ENCODE peak calls at places on chromosomes 16 and 17, in nine cellular contexts. One of them, this sample, is unnamed.

GRCh38 chr17:80941743-80942211 is 49.9 kb upstream of the CHMP6 start:
- DNase-seq in lung: no peak
- DNase-seq in GM20000: no peak
- DNase-seq in WTC11: peak
- DNase-seq in RWPE1: no peak
- DNase-seq in nephron progenitor cell: no peak
- DNase-seq in mammary epithelial cell: no peak
- DNase-seq in mesothelial cell of epicardium: no peak
- DNase-seq in D721Med: no peak
- DNase-seq in this sample: peak

GRCh38 chr17:75876190-75876937 is 2.0 kb downstream of the TRIM47 start:
- DNase-seq in lung: peak
- DNase-seq in GM20000: peak
- DNase-seq in WTC11: peak
- DNase-seq in RWPE1: peak
- DNase-seq in nephron progenitor cell: peak
- DNase-seq in mammary epithelial cell: peak
- DNase-seq in mesothelial cell of epicardium: no peak
- DNase-seq in D721Med: no peak
- DNase-seq in this sample: no peak

GRCh38 chr17:7839199-7839889 is 5.3 kb downstream of the KDM6B start:
- DNase-seq in lung: peak
- DNase-seq in GM20000: no peak
- DNase-seq in WTC11: no peak
- DNase-seq in RWPE1: no peak
- DNase-seq in nephron progenitor cell: no peak
- DNase-seq in mammary epithelial cell: no peak
- DNase-seq in mesothelial cell of epicardium: no peak
- DNase-seq in D721Med: no peak
- DNase-seq in this sample: no peak

GRCh38 chr17:45740553-45741330 is 43.4 kb upstream of the CRHR1 start:
- DNase-seq in lung: peak
- DNase-seq in GM20000: peak
- DNase-seq in WTC11: peak
- DNase-seq in RWPE1: peak
- DNase-seq in nephron progenitor cell: peak
- DNase-seq in mammary epithelial cell: peak
- DNase-seq in mesothelial cell of epicardium: no peak
- DNase-seq in D721Med: no peak
- DNase-seq in this sample: no peak

GRCh38 chr17:56824503-56824902 is 9.2 kb downstream of the C17orf67 start:
- DNase-seq in lung: no peak
- DNase-seq in GM20000: no peak
- DNase-seq in WTC11: no peak
- DNase-seq in RWPE1: no peak
- DNase-seq in nephron progenitor cell: no peak
- DNase-seq in mammary epithelial cell: no peak
- DNase-seq in mesothelial cell of epicardium: no peak
- DNase-seq in D721Med: no peak
- DNase-seq in this sample: no peak

GRCh38 chr17:82859431-82860403 is 19.9 kb upstream of the ZNF750 start:
- DNase-seq in lung: no peak
- DNase-seq in GM20000: peak
- DNase-seq in WTC11: no peak
- DNase-seq in RWPE1: no peak
- DNase-seq in nephron progenitor cell: peak
- DNase-seq in mammary epithelial cell: no peak
- DNase-seq in mesothelial cell of epicardium: no peak
- DNase-seq in D721Med: no peak
- DNase-seq in this sample: peak

GRCh38 chr17:81947189-81947588 is at the start of gene MYADML2:
- DNase-seq in lung: no peak
- DNase-seq in GM20000: no peak
- DNase-seq in WTC11: no peak
- DNase-seq in RWPE1: no peak
- DNase-seq in nephron progenitor cell: no peak
- DNase-seq in mammary epithelial cell: no peak
- DNase-seq in mesothelial cell of epicardium: no peak
- DNase-seq in D721Med: no peak
- DNase-seq in this sample: no peak

GRCh38 chr16:78732693-78733092 is 633.2 kb downstream of the WWOX start:
- DNase-seq in lung: no peak
- DNase-seq in GM20000: no peak
- DNase-seq in WTC11: no peak
- DNase-seq in RWPE1: no peak
- DNase-seq in nephron progenitor cell: no peak
- DNase-seq in mammary epithelial cell: no peak
- DNase-seq in mesothelial cell of epicardium: no peak
- DNase-seq in D721Med: no peak
- DNase-seq in this sample: no peak

GRCh38 chr17:45385331-45385997 is 47.2 kb downstream of the ARHGAP27 start:
- DNase-seq in lung: peak
- DNase-seq in GM20000: peak
- DNase-seq in WTC11: peak
- DNase-seq in RWPE1: peak
- DNase-seq in nephron progenitor cell: peak
- DNase-seq in mammary epithelial cell: peak
- DNase-seq in mesothelial cell of epicardium: peak
- DNase-seq in D721Med: peak
- DNase-seq in this sample: peak

GRCh38 chr17:78915872-78916632 is 9.1 kb downstream of the TIMP2 start:
- DNase-seq in lung: peak
- DNase-seq in GM20000: no peak
- DNase-seq in WTC11: no peak
- DNase-seq in RWPE1: peak
- DNase-seq in nephron progenitor cell: no peak
- DNase-seq in mammary epithelial cell: peak
- DNase-seq in mesothelial cell of epicardium: no peak
- DNase-seq in D721Med: no peak
- DNase-seq in this sample: peak

GRCh38 chr17:57531648-57532486 is 213.2 kb downstream of the CCDC182 start:
- DNase-seq in lung: no peak
- DNase-seq in GM20000: peak
- DNase-seq in WTC11: no peak
- DNase-seq in RWPE1: no peak
- DNase-seq in nephron progenitor cell: no peak
- DNase-seq in mammary epithelial cell: no peak
- DNase-seq in mesothelial cell of epicardium: no peak
- DNase-seq in D721Med: no peak
- DNase-seq in this sample: no peak

GRCh38 chr17:28534740-28535375 is 17.6 kb downstream of the UNC119 start:
- DNase-seq in lung: no peak
- DNase-seq in GM20000: no peak
- DNase-seq in WTC11: no peak
- DNase-seq in RWPE1: no peak
- DNase-seq in nephron progenitor cell: no peak
- DNase-seq in mammary epithelial cell: no peak
- DNase-seq in mesothelial cell of epicardium: no peak
- DNase-seq in D721Med: no peak
- DNase-seq in this sample: no peak

GRCh38 chr17:50133028-50133768 is 3.2 kb upstream of the SAMD14 start:
- DNase-seq in lung: no peak
- DNase-seq in GM20000: no peak
- DNase-seq in WTC11: no peak
- DNase-seq in RWPE1: no peak
- DNase-seq in nephron progenitor cell: no peak
- DNase-seq in mammary epithelial cell: no peak
- DNase-seq in mesothelial cell of epicardium: no peak
- DNase-seq in D721Med: no peak
- DNase-seq in this sample: no peak

GRCh38 chr17:4326608-4327007 is 39.9 kb downstream of the UBE2G1 start:
- DNase-seq in lung: no peak
- DNase-seq in GM20000: no peak
- DNase-seq in WTC11: no peak
- DNase-seq in RWPE1: no peak
- DNase-seq in nephron progenitor cell: no peak
- DNase-seq in mammary epithelial cell: peak
- DNase-seq in mesothelial cell of epicardium: no peak
- DNase-seq in D721Med: no peak
- DNase-seq in this sample: no peak

GRCh38 chr16:56451753-56452689 is 667 bp downstream of the OGFOD1 start:
- DNase-seq in lung: no peak
- DNase-seq in GM20000: peak
- DNase-seq in WTC11: no peak
- DNase-seq in RWPE1: peak
- DNase-seq in nephron progenitor cell: peak
- DNase-seq in mammary epithelial cell: peak
- DNase-seq in mesothelial cell of epicardium: peak
- DNase-seq in D721Med: no peak
- DNase-seq in this sample: no peak

GRCh38 chr17:2562162-2562858 is 31.1 kb upstream of the PAFAH1B1 start:
- DNase-seq in lung: no peak
- DNase-seq in GM20000: no peak
- DNase-seq in WTC11: no peak
- DNase-seq in RWPE1: no peak
- DNase-seq in nephron progenitor cell: no peak
- DNase-seq in mammary epithelial cell: no peak
- DNase-seq in mesothelial cell of epicardium: no peak
- DNase-seq in D721Med: no peak
- DNase-seq in this sample: no peak

GRCh38 chr17:57986841-57987581 is 1.0 kb downstream of the VEZF1 start:
- DNase-seq in lung: peak
- DNase-seq in GM20000: peak
- DNase-seq in WTC11: peak
- DNase-seq in RWPE1: no peak
- DNase-seq in nephron progenitor cell: peak
- DNase-seq in mammary epithelial cell: peak
- DNase-seq in mesothelial cell of epicardium: peak
- DNase-seq in D721Med: no peak
- DNase-seq in this sample: no peak

GRCh38 chr16:77833906-77834599 is 45.7 kb downstream of the VAT1L start:
- DNase-seq in lung: no peak
- DNase-seq in GM20000: no peak
- DNase-seq in WTC11: no peak
- DNase-seq in RWPE1: peak
- DNase-seq in nephron progenitor cell: no peak
- DNase-seq in mammary epithelial cell: peak
- DNase-seq in mesothelial cell of epicardium: no peak
- DNase-seq in D721Med: no peak
- DNase-seq in this sample: no peak

GRCh38 chr16:50153648-50154368 is 702 bp downstream of the TENT4B start:
- DNase-seq in lung: no peak
- DNase-seq in GM20000: peak
- DNase-seq in WTC11: peak
- DNase-seq in RWPE1: peak
- DNase-seq in nephron progenitor cell: peak
- DNase-seq in mammary epithelial cell: peak
- DNase-seq in mesothelial cell of epicardium: no peak
- DNase-seq in D721Med: no peak
- DNase-seq in this sample: peak

GRCh38 chr17:39225974-39226683 is 384 bp upstream of the STAC2 start:
- DNase-seq in lung: no peak
- DNase-seq in GM20000: peak
- DNase-seq in WTC11: peak
- DNase-seq in RWPE1: no peak
- DNase-seq in nephron progenitor cell: peak
- DNase-seq in mammary epithelial cell: no peak
- DNase-seq in mesothelial cell of epicardium: peak
- DNase-seq in D721Med: peak
- DNase-seq in this sample: no peak

GRCh38 chr16:71347146-71347545 is 11.4 kb upstream of the CALB2 start:
- DNase-seq in lung: no peak
- DNase-seq in GM20000: no peak
- DNase-seq in WTC11: no peak
- DNase-seq in RWPE1: no peak
- DNase-seq in nephron progenitor cell: no peak
- DNase-seq in mammary epithelial cell: no peak
- DNase-seq in mesothelial cell of epicardium: no peak
- DNase-seq in D721Med: no peak
- DNase-seq in this sample: no peak
- TF ChIP-seq CTCF in lung: no peak
- TF ChIP-seq CTCF in GM20000: no peak
- TF ChIP-seq CTCF in WTC11: no peak
- TF ChIP-seq CTCF in RWPE1: no peak
- TF ChIP-seq CTCF in nephron progenitor cell: no peak
- TF ChIP-seq CTCF in mammary epithelial cell: no peak
- TF ChIP-seq CTCF in mesothelial cell of epicardium: no peak
- TF ChIP-seq CTCF in D721Med: no peak
- TF ChIP-seq CTCF in this sample: no peak

GRCh38 chr16:57962756-57963155 is 8.2 kb downstream of the CNGB1 start:
- DNase-seq in lung: no peak
- DNase-seq in GM20000: no peak
- DNase-seq in WTC11: no peak
- DNase-seq in RWPE1: no peak
- DNase-seq in nephron progenitor cell: no peak
- DNase-seq in mammary epithelial cell: no peak
- DNase-seq in mesothelial cell of epicardium: no peak
- DNase-seq in D721Med: no peak
- DNase-seq in this sample: no peak
- TF ChIP-seq CTCF in lung: no peak
- TF ChIP-seq CTCF in GM20000: no peak
- TF ChIP-seq CTCF in WTC11: no peak
- TF ChIP-seq CTCF in RWPE1: no peak
- TF ChIP-seq CTCF in nephron progenitor cell: no peak
- TF ChIP-seq CTCF in mammary epithelial cell: no peak
- TF ChIP-seq CTCF in mesothelial cell of epicardium: no peak
- TF ChIP-seq CTCF in D721Med: no peak
- TF ChIP-seq CTCF in this sample: no peak

DNA sequence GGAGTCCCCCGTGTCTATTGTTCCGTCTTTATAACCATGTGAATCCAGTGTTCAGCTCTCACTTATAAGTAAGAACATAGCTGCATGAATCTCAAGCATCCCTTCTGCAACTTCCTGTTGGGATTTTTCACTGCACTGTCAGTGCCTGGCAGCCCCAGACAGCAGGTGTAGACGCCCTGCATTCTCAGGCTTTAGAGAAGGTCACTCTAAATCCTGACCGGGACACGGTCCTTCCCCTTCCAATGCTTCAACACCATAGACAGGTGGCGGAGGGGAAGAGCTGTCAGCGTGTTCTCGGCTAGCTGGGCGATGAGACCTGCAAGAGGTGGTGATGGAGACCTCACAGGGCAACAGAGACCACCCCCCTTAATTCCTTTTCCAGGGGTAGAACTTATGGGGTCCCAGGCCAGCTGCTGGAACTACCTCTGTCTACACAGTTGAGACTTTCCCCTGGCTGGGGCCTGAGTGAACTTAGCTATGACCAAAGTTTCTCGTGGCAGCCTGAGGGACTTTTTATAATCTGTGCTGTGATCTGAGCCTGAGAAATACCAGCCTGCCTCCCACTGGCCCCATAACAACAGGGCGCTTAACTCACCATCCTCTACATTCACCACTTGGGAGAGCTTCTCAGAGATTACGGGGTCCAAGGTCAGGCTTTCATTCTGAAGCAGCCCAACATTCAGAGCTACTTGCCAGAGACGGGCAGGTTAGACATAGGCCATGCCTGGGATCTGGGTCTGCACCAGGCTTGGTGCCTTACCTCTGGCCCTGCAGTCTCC is 143.2 kb upstream of the TNRC6C start:
- DNase-seq in lung: no peak
- DNase-seq in GM20000: no peak
- DNase-seq in WTC11: no peak
- DNase-seq in RWPE1: no peak
- DNase-seq in nephron progenitor cell: no peak
- DNase-seq in mammary epithelial cell: no peak
- DNase-seq in mesothelial cell of epicardium: no peak
- DNase-seq in D721Med: no peak
- DNase-seq in this sample: no peak
- TF ChIP-seq CTCF in lung: no peak
- TF ChIP-seq CTCF in GM20000: no peak
- TF ChIP-seq CTCF in WTC11: no peak
- TF ChIP-seq CTCF in RWPE1: no peak
- TF ChIP-seq CTCF in nephron progenitor cell: no peak
- TF ChIP-seq CTCF in mammary epithelial cell: no peak
- TF ChIP-seq CTCF in mesothelial cell of epicardium: no peak
- TF ChIP-seq CTCF in D721Med: peak
- TF ChIP-seq CTCF in this sample: no peak

GRCh38 chr16:67372664-67373063 is 20.6 kb downstream of the TPPP3 start:
- DNase-seq in lung: no peak
- DNase-seq in GM20000: no peak
- DNase-seq in WTC11: no peak
- DNase-seq in RWPE1: peak
- DNase-seq in nephron progenitor cell: no peak
- DNase-seq in mammary epithelial cell: no peak
- DNase-seq in mesothelial cell of epicardium: no peak
- DNase-seq in D721Med: no peak
- DNase-seq in this sample: no peak
- TF ChIP-seq CTCF in lung: peak
- TF ChIP-seq CTCF in GM20000: no peak
- TF ChIP-seq CTCF in WTC11: no peak
- TF ChIP-seq CTCF in RWPE1: peak
- TF ChIP-seq CTCF in nephron progenitor cell: no peak
- TF ChIP-seq CTCF in mammary epithelial cell: peak
- TF ChIP-seq CTCF in mesothelial cell of epicardium: peak
- TF ChIP-seq CTCF in D721Med: peak
- TF ChIP-seq CTCF in this sample: peak

This sample was measured in CD14-positive monocyte.